ENCODE peak calls at places on chromosomes 7 and 10, in seven cellular contexts. X is EH, V is globus pallidus, F is caudate nucleus, D is left ventricle myocardium inferior, M is AG04449, W is mucosa of descending colon. P is an unnamed sample.

GRCh38 chr10:125102821-125103220 is 57.5 kb downstream of the CTBP2 start:
- DNase-seq in X (no peak), M (no peak), D (no peak), W (peak), F (no peak), V (no peak), P (no peak)

GRCh38 chr7:111727905-111728634 is 165.8 kb upstream of the IMMP2L start:
- DNase-seq in V (no peak), F (no peak), D (no peak), W (no peak), M (no peak), X (no peak), P (no peak)

GRCh38 chr10:100742067-100742771 is 3.2 kb upstream of the PAX2 start:
- DNase-seq in M (no peak), X (no peak), W (no peak), D (no peak), V (no peak), F (no peak), P (no peak)

GRCh38 chr7:65239707-65240352 is 133.8 kb upstream of the ZNF92 start:
- DNase-seq in W (no peak), F (no peak), D (no peak), M (no peak), V (no peak), X (no peak), P (no peak)

GRCh38 chr7:30453016-30453415 is 25.6 kb downstream of the NOD1 start:
- DNase-seq in M (no peak), D (no peak), W (no peak), X (no peak), V (no peak), F (no peak), P (no peak)

GRCh38 chr7:27727058-27727457 is 12.9 kb upstream of the TAX1BP1 start:
- DNase-seq in M (no peak), F (no peak), D (no peak), V (no peak), X (no peak), W (no peak), P (no peak)

GRCh38 chr7:118104812-118105441 is 79.0 kb upstream of the LSM8 start:
- DNase-seq in W (no peak), F (no peak), X (peak), M (no peak), V (peak), D (no peak), P (peak)

GRCh38 chr10:88540355-88540754 is 42.8 kb downstream of the RNLS start:
- DNase-seq in M (no peak), F (no peak), D (no peak), V (no peak), X (peak), W (no peak), P (no peak)

GRCh38 chr7:99252166-99252895 is 20.3 kb upstream of the MYH16 start:
- DNase-seq in V (no peak), F (no peak), M (no peak), X (no peak), D (no peak), W (no peak), P (no peak)

GRCh38 chr7:148699772-148700629 is 1.3 kb downstream of the CUL1 start:
- DNase-seq in D (no peak), F (no peak), X (peak), M (no peak), W (no peak), V (peak), P (no peak)

GRCh38 chr10:17984056-17984455 is 32.3 kb downstream of the SLC39A12 start:
- DNase-seq in X (peak), D (no peak), F (no peak), M (no peak), W (no peak), V (no peak), P (no peak)

GRCh38 chr7:2953099-2953498 is 90.6 kb downstream of the CARD11 start:
- DNase-seq in V (no peak), M (no peak), X (no peak), F (no peak), W (no peak), D (no peak), P (no peak)

GRCh38 chr10:14382022-14382421 is 51.3 kb upstream of the FRMD4A start:
- DNase-seq in D (no peak), X (no peak), V (no peak), W (no peak), F (no peak), M (no peak), P (no peak)

GRCh38 chr7:35365523-35365922 is 111.6 kb upstream of the TBX20 start:
- DNase-seq in X (no peak), V (no peak), F (no peak), D (no peak), M (no peak), W (no peak), P (no peak)

GRCh38 chr10:72879245-72879644 is 14.3 kb upstream of the OIT3 start:
- DNase-seq in F (no peak), D (no peak), V (no peak), X (no peak), M (no peak), W (no peak), P (no peak)

GRCh38 chr7:17854297-17855047 is 85.8 kb downstream of the SNX13 start:
- DNase-seq in F (no peak), W (no peak), D (no peak), V (no peak), M (no peak), X (peak), P (no peak)

GRCh38 chr10:79153753-79154152 is 85.0 kb downstream of the ZMIZ1 start:
- DNase-seq in V (peak), D (peak), X (no peak), M (no peak), W (no peak), F (no peak), P (peak)